ENCODE peak calls at places on chromosomes 2 and 18, in nine cellular contexts. H is GM10248; Q is NCI-H2029; G is GM12891; O is GM12865; I is T1000; Z is NCI-H1417; D is SK-N-DZ; P is stimulated activated CD4-positive, alpha-beta T cell treated with anti-CD3 and anti-CD28 coated beads, Interleukin-15, amount 100 ng/mL, for 24 hours. Y is an unnamed sample.

GRCh38 chr2:231522418-231523180 is 7.6 kb downstream of the NMUR1 start:
- DNase-seq in H (no peak), Q (no peak), G (no peak), O (no peak), I (no peak), Z (no peak), D (no peak), P (no peak), Y (no peak)

GRCh38 chr2:129191530-129191929 is 787.9 kb upstream of the RAB6C start:
- DNase-seq in H (no peak), Q (no peak), G (no peak), O (no peak), I (no peak), Z (no peak), D (no peak), P (no peak), Y (no peak)

GRCh38 chr2:191064590-191064989 is 50.6 kb upstream of the STAT1 start:
- DNase-seq in H (no peak), Q (no peak), G (no peak), O (no peak), I (no peak), Z (no peak), D (no peak), P (peak; percentile 36), Y (no peak)

GRCh38 chr2:42569883-42570282 is 1.5 kb downstream of the MTA3 start:
- DNase-seq in H (no peak), Q (no peak), G (no peak), O (no peak), I (no peak), Z (no peak), D (no peak), P (no peak), Y (no peak)

GRCh38 chr2:167380555-167380954 is 492.3 kb downstream of the XIRP2 start:
- DNase-seq in H (no peak), Q (no peak), G (no peak), O (no peak), I (no peak), Z (no peak), D (no peak), P (no peak), Y (no peak)

GRCh38 chr18:10045296-10045891 is 131.6 kb downstream of the VAPA start:
- DNase-seq in H (no peak), Q (no peak), G (no peak), O (no peak), I (no peak), Z (no peak), D (no peak), P (no peak), Y (no peak)

GRCh38 chr2:203596183-203596582 is 61.1 kb upstream of the RAPH1 start:
- DNase-seq in H (no peak), Q (no peak), G (no peak), O (no peak), I (no peak), Z (no peak), D (no peak), P (no peak), Y (no peak)

GRCh38 chr2:20580690-20581437 is 70.0 kb downstream of the HS1BP3 start:
- DNase-seq in H (no peak), Q (no peak), G (no peak), O (no peak), I (no peak), Z (no peak), D (no peak), P (no peak), Y (no peak)

GRCh38 chr2:174561283-174562275 is 36.0 kb downstream of the WIPF1 start:
- DNase-seq in H (no peak), Q (peak; percentile 78), G (no peak), O (no peak), I (no peak), Z (no peak), D (no peak), P (no peak), Y (no peak)

GRCh38 chr2:179749210-179749609 is 112.2 kb downstream of the ZNF385B start:
- DNase-seq in H (no peak), Q (no peak), G (no peak), O (no peak), I (no peak), Z (no peak), D (no peak), P (no peak), Y (no peak)

GRCh38 chr2:65458999-65459398 is 26.6 kb upstream of the SPRED2 start:
- DNase-seq in H (no peak), Q (no peak), G (no peak), O (no peak), I (no peak), Z (no peak), D (no peak), P (no peak), Y (no peak)

GRCh38 chr18:55264108-55264507 is 304.8 kb upstream of the CCDC68 start:
- DNase-seq in H (no peak), Q (no peak), G (no peak), O (no peak), I (no peak), Z (peak; percentile 22), D (no peak), P (no peak), Y (no peak)

GRCh38 chr18:3450358-3451107 is 561 bp downstream of the TGIF1 start:
- DNase-seq in H (peak; percentile 29), Q (peak; percentile 63), G (no peak), O (peak; percentile 29), I (peak; percentile 11), Z (peak; percentile 48), D (no peak), P (peak; percentile 68), Y (peak; percentile 45)

GRCh38 chr2:112725545-112726457 is 5.0 kb downstream of the NT5DC4 start:
- DNase-seq in H (peak; percentile 79), Q (no peak), G (peak; percentile 50), O (peak; percentile 75), I (no peak), Z (no peak), D (no peak), P (no peak), Y (peak; percentile 63)

GRCh38 chr2:217943379-217944321 is 59.1 kb downstream of the TNS1 start:
- DNase-seq in H (no peak), Q (peak; percentile 78), G (peak; percentile 56), O (no peak), I (no peak), Z (peak; percentile 36), D (peak; percentile 79), P (peak; percentile 14), Y (no peak)

GRCh38 chr2:126912201-126912600 is 13.5 kb downstream of the TEX51 start:
- DNase-seq in H (no peak), Q (no peak), G (no peak), O (no peak), I (no peak), Z (no peak), D (no peak), P (no peak), Y (no peak)

GRCh38 chr2:187500585-187501359 is 52.7 kb upstream of the CALCRL start:
- DNase-seq in H (no peak), Q (peak; percentile 10), G (no peak), O (peak; percentile 26), I (peak; percentile 15), Z (no peak), D (peak; percentile 27), P (no peak), Y (no peak)

GRCh38 chr18:9869713-9870430 is 15.9 kb upstream of the TXNDC2 start:
- DNase-seq in H (peak; percentile 57), Q (no peak), G (peak; percentile 30), O (peak; percentile 73), I (no peak), Z (no peak), D (peak; percentile 84), P (no peak), Y (peak; percentile 56)

GRCh38 chr2:191298306-191298705 is 53.1 kb downstream of the MYO1B start:
- DNase-seq in H (no peak), Q (no peak), G (no peak), O (no peak), I (no peak), Z (no peak), D (no peak), P (no peak), Y (no peak)

GRCh38 chr2:129929321-129930290 is 49.9 kb upstream of the RAB6C start:
- DNase-seq in H (no peak), Q (no peak), G (no peak), O (no peak), I (no peak), Z (no peak), D (no peak), P (no peak), Y (peak; percentile 7)

GRCh38 chr2:109384308-109385271 is 229.2 kb downstream of the SEPTIN10 start:
- DNase-seq in H (no peak), Q (no peak), G (no peak), O (no peak), I (no peak), Z (no peak), D (no peak), P (no peak), Y (no peak)

GRCh38 chr2:188952901-188953300 is 21.3 kb upstream of the COL3A1 start:
- DNase-seq in H (no peak), Q (no peak), G (no peak), O (no peak), I (no peak), Z (no peak), D (no peak), P (no peak), Y (no peak)

GRCh38 chr2:156215656-156216055 is 116.9 kb downstream of the NR4A2 start:
- DNase-seq in H (no peak), Q (no peak), G (no peak), O (no peak), I (no peak), Z (no peak), D (no peak), P (no peak), Y (no peak)

GRCh38 chr2:3465844-3466481 is 53.4 kb downstream of the ADI1 start:
- DNase-seq in H (no peak), Q (no peak), G (no peak), O (no peak), I (peak; percentile 6), Z (no peak), D (no peak), P (no peak), Y (no peak)

GRCh38 chr2:26634636-26635230 is 6.4 kb downstream of the CIB4 start:
- DNase-seq in H (no peak), Q (no peak), G (no peak), O (no peak), I (no peak), Z (no peak), D (no peak), P (no peak), Y (no peak)

GRCh38 chr2:1738646-1739302 is 5.5 kb downstream of the PXDN start:
- DNase-seq in H (no peak), Q (no peak), G (no peak), O (no peak), I (no peak), Z (no peak), D (no peak), P (no peak), Y (no peak)

GRCh38 chr2:23498941-23499340 is 114.0 kb downstream of the KLHL29 start:
- DNase-seq in H (no peak), Q (no peak), G (no peak), O (no peak), I (no peak), Z (no peak), D (no peak), P (no peak), Y (no peak)

GRCh38 chr2:203799905-203800304 is 67.7 kb upstream of the CTLA4 start:
- DNase-seq in H (peak; percentile 55), Q (no peak), G (no peak), O (peak; percentile 89), I (no peak), Z (no peak), D (no peak), P (peak; percentile 42), Y (peak; percentile 61)

GRCh38 chr2:240775911-240776310 is 44.1 kb downstream of the KIF1A start:
- DNase-seq in H (no peak), Q (peak; percentile 5), G (no peak), O (no peak), I (no peak), Z (no peak), D (no peak), P (no peak), Y (no peak)

GRCh38 chr18:55706893-55707292 is 118.9 kb upstream of the TCF4 start:
- DNase-seq in H (no peak), Q (no peak), G (no peak), O (no peak), I (no peak), Z (no peak), D (no peak), P (no peak), Y (no peak)

GRCh38 chr2:240136671-240137292 is 677 bp upstream of the COPS9 start:
- DNase-seq in H (peak; percentile 48), Q (no peak), G (no peak), O (no peak), I (no peak), Z (no peak), D (no peak), P (peak; percentile 56), Y (peak; percentile 62)